ENCODE peak calls at places on chromosomes 7 and 10, in four cellular contexts. I is uterus, U is cardiac muscle cell, N is gastrocnemius medialis. V is an unnamed sample. For H3K27me3, the result is how much of the 10 kb centered on the place peaks cover.

GRCh38 chr7:32536585-32536984 is 41.3 kb downstream of the AVL9 start:
- DNase-seq in I (no peak), U (peak), N (no peak), V (no peak)

GRCh38 chr7:66697451-66698438 is 42.8 kb upstream of the RABGEF1 start:
- DNase-seq in I (peak), U (peak), N (peak), V (no peak)

GRCh38 chr7:81414411-81414810 is 355.4 kb downstream of the HGF start:
- DNase-seq in I (no peak), U (no peak), N (no peak), V (no peak)

GRCh38 chr10:129171816-129172215 is 295.2 kb upstream of the MGMT start:
- DNase-seq in I (no peak), U (no peak), N (no peak), V (no peak)

GRCh38 chr10:49144021-49144720 is 10.3 kb upstream of the FAM170B start:
- DNase-seq in I (no peak), U (no peak), N (no peak), V (no peak)

GRCh38 chr10:124351481-124352220 is 67.1 kb downstream of the OAT start:
- DNase-seq in I (no peak), U (no peak), N (no peak), V (no peak)

GRCh38 chr10:49089789-49090595 is 25.3 kb downstream of the VSTM4 start:
- DNase-seq in I (peak), U (peak), N (no peak), V (no peak)

GRCh38 chr7:70647801-70648491 is 484.0 kb upstream of the GALNT17 start:
- DNase-seq in I (no peak), U (no peak), N (no peak), V (no peak)

GRCh38 chr10:102796407-102797176 is 40.6 kb downstream of the CYP17A1 start:
- DNase-seq in I (peak), U (peak), N (peak), V (peak)

GRCh38 chr7:18792866-18793595 is 297.5 kb downstream of the HDAC9 start:
- DNase-seq in I (no peak), U (peak), N (no peak), V (peak)

GRCh38 chr7:91280180-91280579 is 15.9 kb downstream of the FZD1 start:
- DNase-seq in I (no peak), U (no peak), N (no peak), V (no peak)

GRCh38 chr7:20831976-20832375 is 45.3 kb upstream of the SP8 start:
- DNase-seq in I (no peak), U (no peak), N (no peak), V (no peak)

GRCh38 chr7:27814054-27814453 is 74.1 kb downstream of the TAX1BP1 start:
- DNase-seq in I (no peak), U (peak), N (no peak), V (no peak)

GRCh38 chr10:124693396-124693795 is 50.8 kb downstream of the FAM53B start:
- DNase-seq in I (no peak), U (no peak), N (peak), V (no peak)

GRCh38 chr10:66627156-66627555 is 298.7 kb upstream of the LRRTM3 start:
- DNase-seq in I (no peak), U (no peak), N (no peak), V (peak)

GRCh38 chr7:137925091-137925490 is 76.8 kb downstream of the CREB3L2 start:
- DNase-seq in I (no peak), U (no peak), N (no peak), V (no peak)

GRCh38 chr7:22173884-22174573 is 182.9 kb downstream of the RAPGEF5 start:
- DNase-seq in I (no peak), U (no peak), N (no peak), V (no peak)

GRCh38 chr10:108709927-108710722 is 1213.2 kb downstream of the XPNPEP1 start:
- DNase-seq in I (no peak), U (no peak), N (no peak), V (peak)

GRCh38 chr7:93715234-93715633 is 140.7 kb upstream of the CALCR start:
- DNase-seq in I (peak), U (peak), N (peak), V (peak)

GRCh38 chr10:97532935-97533671 is 34.4 kb downstream of the UBTD1 start:
- DNase-seq in I (no peak), U (peak), N (peak), V (no peak)

GRCh38 chr10:102119417-102120141 is 589 bp downstream of the LDB1 start:
- DNase-seq in I (peak), U (peak), N (peak), V (peak)

GRCh38 chr10:117135026-117135372 is 3.1 kb downstream of the VAX1 start:
- DNase-seq in I (no peak), U (no peak), N (no peak), V (no peak)
- H3K27me3 ChIP-seq in I (half or more), U (half or more), N (half or more), V (half or more)

GRCh38 chr7:156255635-156256034 is 384.9 kb upstream of the RNF32 start:
- DNase-seq in I (no peak), U (no peak), N (no peak), V (no peak)

GRCh38 chr7:156261581-156261980 is 379.0 kb upstream of the RNF32 start:
- DNase-seq in I (no peak), U (no peak), N (no peak), V (no peak)

GRCh38 chr7:156257904-156258303 is 382.7 kb upstream of the RNF32 start:
- DNase-seq in I (no peak), U (no peak), N (no peak), V (no peak)
- H3K27me3 ChIP-seq in I (under half), U (under half), N (under half), V (under half)

GRCh38 chr10:101047961-101048892 is 13.6 kb upstream of the KAZALD1 start:
- DNase-seq in I (no peak), U (no peak), N (no peak), V (peak)
- H3K27me3 ChIP-seq in I (under half), U (half or more), N (under half), V (half or more)

DNA sequence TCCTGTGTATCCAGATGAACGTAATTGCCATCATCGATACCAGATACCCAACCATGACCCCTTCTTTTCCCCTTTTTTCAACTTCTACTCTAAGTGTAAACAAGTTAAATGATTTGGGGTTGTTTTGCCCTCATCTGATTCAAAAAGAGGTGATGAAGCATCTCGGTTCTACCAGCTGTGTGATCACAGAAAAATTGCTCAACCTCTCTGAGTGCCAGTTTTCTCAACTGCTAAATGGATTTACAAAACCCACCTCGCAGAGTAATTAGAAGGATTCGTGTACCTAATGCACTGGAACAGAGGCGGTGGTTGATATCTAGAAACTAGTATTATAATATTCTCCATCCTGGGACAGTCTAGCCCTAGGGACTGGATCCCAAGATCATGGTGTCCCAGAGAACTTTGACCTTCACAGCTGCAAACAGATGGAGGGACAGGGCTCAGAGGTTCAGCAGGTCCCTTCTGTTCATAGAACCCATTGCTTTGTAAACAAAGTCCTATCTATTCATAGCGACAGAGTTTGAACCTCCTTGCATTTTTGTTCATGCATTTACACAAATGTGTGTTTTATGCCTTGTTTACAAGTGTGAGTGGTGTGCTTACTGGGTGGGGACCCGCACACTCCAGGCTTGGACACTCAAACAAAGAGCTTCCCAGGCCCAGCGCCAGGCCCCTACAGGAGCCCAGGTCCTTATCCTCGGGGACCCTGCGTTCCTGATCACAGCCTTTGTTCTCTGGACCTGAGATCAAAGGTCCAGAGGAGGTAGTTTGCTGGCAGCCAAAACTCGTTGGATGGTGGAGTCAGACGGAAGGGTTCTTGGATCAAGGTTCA is 46.4 kb downstream of the CALML3 start:
- DNase-seq in I (no peak), U (no peak), N (no peak), V (no peak)
- H3K27me3 ChIP-seq in I (under half), U (under half), N (under half), V (under half)

GRCh38 chr7:98679741-98680140 is 62.7 kb downstream of the NPTX2 start:
- DNase-seq in I (no peak), U (no peak), N (no peak), V (no peak)

GRCh38 chr7:98681496-98681895 is 64.4 kb downstream of the NPTX2 start:
- DNase-seq in I (no peak), U (no peak), N (no peak), V (no peak)

GRCh38 chr7:98674881-98675280 is 57.8 kb downstream of the NPTX2 start:
- DNase-seq in I (no peak), U (no peak), N (no peak), V (no peak)

GRCh38 chr7:98681951-98682350 is 64.9 kb downstream of the NPTX2 start:
- DNase-seq in I (no peak), U (no peak), N (no peak), V (no peak)

DNA sequence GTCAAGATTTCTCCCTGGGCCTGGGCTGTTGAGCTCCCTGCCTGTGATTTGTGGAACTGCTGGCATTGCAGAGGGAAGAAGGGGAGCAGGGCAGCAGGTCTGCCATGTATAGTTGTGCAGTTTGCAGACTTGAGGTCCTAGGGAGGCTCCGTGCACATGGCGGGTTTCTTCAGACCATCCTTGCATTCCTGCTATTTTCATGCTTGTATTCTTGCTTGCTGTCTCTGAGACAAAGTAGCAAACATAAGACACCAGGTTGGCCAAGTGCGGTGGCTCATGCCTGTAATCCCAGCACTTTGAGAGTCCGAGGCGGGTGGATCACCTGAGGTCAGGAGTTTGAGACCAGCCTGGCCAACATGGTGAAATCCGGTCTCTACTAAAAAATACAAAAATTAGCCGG is 61.1 kb downstream of the NPTX2 start:
- DNase-seq in I (no peak), U (no peak), N (no peak), V (no peak)
- H3K27me3 ChIP-seq in I (under half), U (under half), N (under half), V (under half)

GRCh38 chr10:43114743-43115611 is 23.3 kb upstream of the CSGALNACT2 start:
- DNase-seq in I (no peak), U (peak), N (no peak), V (no peak)
- H3K27me3 ChIP-seq in I (under half), U (under half), N (under half), V (under half)

V was measured in hepatocyte.